ENCODE peak calls at places on chromosome 14, in six cellular contexts. X is H9, O is IMR-90, N is neuronal stem cell, K is mesenchymal stem cell, M is H1. B is an unnamed sample.

GRCh38 chr14:61587397-61587713 is 108.0 kb upstream of the HIF1A start:
- DNase-seq in X (no peak), O (no peak), N (no peak), K (no peak), M (no peak), B (no peak)

GRCh38 chr14:72552236-72552635 is 341.7 kb downstream of the DPF3 start:
- DNase-seq in X (no peak), O (no peak), N (no peak), K (no peak), M (no peak), B (no peak)

GRCh38 chr14:67734675-67735074 is 33.0 kb downstream of the RDH12 start:
- DNase-seq in X (peak), O (peak), N (no peak), K (no peak), M (no peak), B (no peak)

GRCh38 chr14:72682188-72682587 is 211.7 kb downstream of the DPF3 start:
- DNase-seq in X (no peak), O (peak), N (no peak), K (peak), M (no peak), B (peak)

GRCh38 chr14:105480807-105481801 is 5.6 kb upstream of the CRIP1 start:
- DNase-seq in X (peak), O (peak), N (peak), K (peak), M (peak), B (peak)

GRCh38 chr14:72855913-72856312 is 38.0 kb downstream of the DPF3 start:
- DNase-seq in X (no peak), O (peak), N (no peak), K (peak), M (no peak), B (no peak)

GRCh38 chr14:52299692-52300278 is 14.3 kb upstream of the PTGER2 start:
- DNase-seq in X (no peak), O (peak), N (no peak), K (peak), M (no peak), B (no peak)

GRCh38 chr14:91317381-91318313 is 73.1 kb upstream of the GPR68 start:
- DNase-seq in X (no peak), O (no peak), N (no peak), K (no peak), M (no peak), B (no peak)

GRCh38 chr14:87995500-87996275 is 2.7 kb upstream of the GALC start:
- DNase-seq in X (no peak), O (no peak), N (no peak), K (peak), M (no peak), B (no peak)

GRCh38 chr14:91068642-91069041 is 8.2 kb upstream of the RPS6KA5 start:
- DNase-seq in X (no peak), O (no peak), N (no peak), K (no peak), M (no peak), B (no peak)

GRCh38 chr14:79516009-79516408 is 695.3 kb downstream of the DIO2 start:
- DNase-seq in X (peak), O (no peak), N (peak), K (no peak), M (no peak), B (no peak)
- H4K91ac ChIP-seq in X (no peak), O (no peak), N (no peak), K (no peak), M (no peak), B (no peak)

GRCh38 chr14:54349713-54350112 is 47.1 kb upstream of the CDKN3 start:
- DNase-seq in X (no peak), O (no peak), N (no peak), K (no peak), M (no peak), B (no peak)
- H3K27ac ChIP-seq in X (no peak), O (peak), N (no peak), K (peak), M (no peak), B (no peak)

GRCh38 chr14:84250863-84251262 is 1279.1 kb upstream of the FLRT2 start:
- DNase-seq in X (no peak), O (no peak), N (no peak), K (no peak), M (no peak), B (no peak)

GRCh38 chr14:84252706-84253105 is 1277.2 kb upstream of the FLRT2 start:
- DNase-seq in X (no peak), O (no peak), N (no peak), K (no peak), M (no peak), B (no peak)

GRCh38 chr14:84247693-84248092 is 1282.3 kb upstream of the FLRT2 start:
- DNase-seq in X (no peak), O (no peak), N (no peak), K (no peak), M (no peak), B (no peak)
- H4K91ac ChIP-seq in X (no peak), O (no peak), N (no peak), K (no peak), M (no peak), B (no peak)

DNA sequence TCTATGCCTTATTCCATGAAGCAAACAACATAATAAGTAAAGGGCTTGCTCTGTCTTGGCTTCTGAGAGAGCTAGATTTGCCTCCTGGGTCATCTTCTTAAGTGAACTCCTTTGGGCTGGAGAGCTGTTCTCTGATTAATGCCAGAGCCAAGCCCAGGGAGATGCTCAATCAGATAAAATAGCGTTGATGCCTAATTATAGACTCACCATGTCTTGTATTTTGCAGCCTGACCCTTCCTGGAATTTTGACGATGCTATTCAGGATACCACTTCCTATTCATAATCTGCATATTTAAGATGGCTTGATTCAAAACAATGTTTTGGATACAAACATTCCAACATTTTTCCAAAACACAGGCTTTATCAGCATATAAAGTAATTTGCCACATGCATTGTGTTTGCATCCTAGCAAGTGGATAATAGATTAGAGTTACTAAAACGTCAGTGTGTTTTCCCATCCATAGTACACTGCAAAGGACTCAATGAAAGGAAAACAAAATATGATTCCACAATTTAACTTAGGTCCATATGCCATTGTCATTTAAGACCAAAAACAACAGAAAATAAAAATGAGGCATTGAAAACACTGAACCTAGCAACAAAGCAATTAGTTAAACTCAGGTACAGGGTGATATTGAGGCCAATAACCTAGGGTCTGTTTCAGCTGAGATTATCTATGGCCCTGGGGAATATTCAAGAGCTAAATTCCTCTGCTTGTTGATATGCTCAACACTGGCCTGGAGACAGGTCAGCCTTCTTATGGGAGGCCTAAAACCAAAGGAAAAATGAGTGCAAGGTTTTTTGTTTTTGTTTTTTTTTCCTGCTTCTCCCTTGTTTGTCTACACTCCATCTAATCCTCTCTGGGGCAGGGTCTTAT is 184.2 kb upstream of the FOXN3 start:
- DNase-seq in X (no peak), O (no peak), N (no peak), K (peak), M (no peak), B (peak)
- H3K27ac ChIP-seq in X (no peak), O (no peak), N (no peak), K (no peak), M (no peak), B (peak)

DNA sequence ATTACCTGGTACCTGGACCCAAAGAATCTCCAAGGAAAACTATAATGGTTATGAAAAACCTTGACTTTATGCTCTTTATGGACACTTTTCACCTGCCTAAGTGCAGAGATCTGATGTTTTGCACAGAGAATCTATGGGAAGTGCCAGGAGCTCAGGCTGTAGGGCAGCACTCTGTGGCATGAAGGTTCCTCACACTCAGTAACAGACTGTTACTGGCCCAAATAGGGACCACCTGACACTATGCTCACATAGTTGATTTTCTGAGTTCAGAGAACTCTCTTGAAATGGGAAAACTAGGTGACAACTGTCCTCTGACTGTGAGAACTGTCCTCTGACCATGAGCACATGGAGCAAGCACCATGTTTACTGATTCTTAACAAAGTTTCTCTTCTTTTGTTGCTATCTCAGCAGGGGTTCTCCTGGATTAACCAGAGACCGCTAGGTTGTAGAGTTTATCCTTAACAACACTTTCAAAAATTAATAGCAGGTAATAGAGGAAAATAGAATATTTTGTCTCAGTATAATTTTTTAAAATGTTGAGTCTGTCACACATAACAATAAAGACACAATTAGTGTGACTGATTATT is 101.6 kb downstream of the STXBP6 start:
- DNase-seq in X (no peak), O (no peak), N (no peak), K (no peak), M (no peak), B (no peak)
- H4K91ac ChIP-seq in X (no peak), O (no peak), N (no peak), K (no peak), M (no peak), B (no peak)

DNA sequence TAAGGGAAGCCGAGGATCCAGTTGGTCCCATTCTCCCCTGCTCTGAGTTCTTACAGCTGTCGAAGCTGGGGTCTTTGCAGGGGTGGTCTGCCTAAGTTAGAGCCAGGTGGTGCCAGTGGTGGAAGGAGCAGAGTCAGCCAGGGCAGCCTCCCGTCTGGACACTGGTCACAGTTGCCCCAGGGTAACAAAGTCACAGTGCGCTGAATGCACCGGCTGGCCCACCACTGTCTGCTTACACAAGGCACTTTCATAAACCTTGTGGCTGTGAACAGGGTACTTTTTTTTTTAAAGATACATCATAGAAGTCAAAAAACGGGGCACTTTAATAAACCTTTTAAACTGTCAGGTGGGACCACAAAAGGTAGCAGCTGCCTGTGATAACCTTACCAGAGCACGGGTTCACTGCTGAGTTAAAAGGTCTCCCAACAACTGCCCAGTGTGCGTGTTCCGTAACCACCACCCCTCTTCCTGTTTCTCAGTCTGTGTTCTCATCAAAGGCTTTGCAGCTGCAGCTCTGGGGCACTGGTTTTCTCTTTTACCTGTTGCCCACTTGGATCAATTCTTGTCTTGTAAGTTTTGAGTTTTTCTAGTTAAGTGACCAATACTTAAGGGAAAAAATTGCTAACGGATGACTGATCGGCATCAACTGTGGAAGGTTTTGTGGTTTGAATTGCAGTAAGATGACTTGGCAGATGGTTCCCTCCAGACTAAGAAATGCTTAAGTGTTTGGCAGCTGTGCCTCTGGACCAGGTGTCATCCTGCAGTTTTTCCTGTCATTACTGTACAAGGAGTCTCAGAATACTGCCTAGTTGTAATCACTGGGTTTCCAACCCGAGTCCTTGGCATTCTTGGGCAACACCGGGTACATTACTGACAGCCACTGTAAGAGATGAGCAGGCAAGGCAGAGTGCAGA is 55.9 kb downstream of the DYNC1H1 start:
- DNase-seq in X (no peak), O (peak), N (no peak), K (peak), M (no peak), B (peak)
- H3K27ac ChIP-seq in X (no peak), O (no peak), N (no peak), K (peak), M (no peak), B (no peak)

GRCh38 chr14:92701826-92702225 is 46.6 kb downstream of the LGMN start:
- DNase-seq in X (no peak), O (no peak), N (no peak), K (no peak), M (no peak), B (no peak)
- H4K91ac ChIP-seq in X (no peak), O (no peak), N (no peak), K (no peak), M (no peak), B (no peak)

DNA sequence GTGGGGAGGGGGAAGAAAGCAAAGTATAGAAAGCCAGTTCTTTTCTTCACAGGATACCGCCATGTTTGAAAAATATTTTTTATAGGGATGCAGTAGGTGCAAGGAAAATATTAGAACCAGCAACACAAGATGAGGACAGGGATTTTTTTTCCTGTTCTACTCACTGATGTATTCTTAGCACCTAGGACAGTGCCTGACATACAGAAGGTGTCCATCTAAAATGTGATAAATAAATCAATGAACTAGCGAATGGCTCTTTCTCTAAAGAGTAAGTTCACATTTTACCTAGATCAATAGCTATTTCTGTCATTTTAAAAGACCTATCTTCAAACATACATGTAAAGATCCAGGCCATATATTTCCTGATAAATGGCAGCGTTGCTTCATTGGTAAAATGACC is 18.8 kb downstream of the EGLN3 start:
- DNase-seq in X (no peak), O (no peak), N (no peak), K (no peak), M (no peak), B (no peak)
- H3K27ac ChIP-seq in X (no peak), O (no peak), N (peak), K (no peak), M (no peak), B (no peak)